ENCODE peak calls at places on chromosome 22, in eight cellular contexts. V is activated naive CD8-positive, alpha-beta T cell treated with anti-CD3 and anti-CD28 coated beads, Interleukin-2, amount 50 U/mL, for 24 hours; P is activated naive CD4-positive, alpha-beta T cell treated with anti-CD3 and anti-CD28 coated beads, Interleukin-2, amount 50 U/mL, for 72 hours; J is mucosa of descending colon; U is naive thymus-derived CD8-positive, alpha-beta T cell; D is Panc1; B is right cardiac atrium; N is left cardiac atrium. M is an unnamed sample.
A peak's percentile ranks its signal among the peaks of the same experiment; 100 is the strongest.

GRCh38 chr22:29147241-29147919 is 58.3 kb upstream of the EMID1 start:
- ATAC-seq in V (no peak), P (no peak), J (no peak), U (no peak), D (no peak), B (no peak), N (no peak), M (no peak)

GRCh38 chr22:33350961-33351360 is 292.8 kb upstream of the SYN3 start:
- ATAC-seq in V (no peak), P (no peak), J (no peak), U (no peak), D (no peak), B (no peak), N (no peak), M (no peak)

GRCh38 chr22:28795932-28796856 is 4.2 kb downstream of the XBP1 start:
- ATAC-seq in V (peak; percentile 8), P (no peak), J (no peak), U (no peak), D (no peak), B (no peak), N (no peak), M (peak; percentile 11)

GRCh38 chr22:37326726-37327125 is 44.4 kb downstream of the CYTH4 start:
- ATAC-seq in V (no peak), P (no peak), J (peak; percentile 73), U (no peak), D (no peak), B (no peak), N (no peak), M (no peak)

GRCh38 chr22:25903294-25903693 is 161.3 kb downstream of the MYO18B start:
- ATAC-seq in V (no peak), P (no peak), J (no peak), U (no peak), D (no peak), B (no peak), N (no peak), M (no peak)

GRCh38 chr22:23217171-23218052 is 37.1 kb downstream of the BCR start:
- ATAC-seq in V (no peak), P (no peak), J (no peak), U (no peak), D (no peak), B (peak; percentile 33), N (peak; percentile 35), M (no peak)

GRCh38 chr22:33018232-33018864 is 39.8 kb downstream of the SYN3 start:
- ATAC-seq in V (peak; percentile 46), P (peak; percentile 61), J (peak; percentile 71), U (no peak), D (peak; percentile 81), B (peak; percentile 80), N (peak; percentile 88), M (no peak)

GRCh38 chr22:46674367-46674781 is 54.2 kb downstream of the GRAMD4 start:
- ATAC-seq in V (peak; percentile 95), P (peak; percentile 87), J (peak; percentile 53), U (peak; percentile 89), D (no peak), B (no peak), N (peak; percentile 5), M (peak; percentile 86)

GRCh38 chr22:21626735-21627469 is 2.9 kb downstream of the YDJC start:
- ATAC-seq in V (no peak), P (no peak), J (no peak), U (no peak), D (no peak), B (no peak), N (no peak), M (no peak)

GRCh38 chr22:25404556-25404922 is 159.9 kb upstream of the GRK3 start:
- ATAC-seq in V (no peak), P (peak; percentile 19), J (no peak), U (no peak), D (no peak), B (no peak), N (no peak), M (peak; percentile 2)

GRCh38 chr22:50485221-50486131 is 1.2 kb upstream of the MIOX start:
- ATAC-seq in V (no peak), P (no peak), J (peak; percentile 9), U (no peak), D (peak; percentile 36), B (no peak), N (no peak), M (no peak)

GRCh38 chr22:24579242-24579569 is 13.7 kb downstream of the LRRC75B start:
- ATAC-seq in V (no peak), P (no peak), J (no peak), U (no peak), D (no peak), B (no peak), N (no peak), M (no peak)

GRCh38 chr22:27206001-27206746 is 548.8 kb downstream of the MIAT start:
- ATAC-seq in V (no peak), P (no peak), J (no peak), U (no peak), D (no peak), B (no peak), N (no peak), M (no peak)

GRCh38 chr22:42345458-42345857 is 75.0 kb upstream of the TCF20 start:
- ATAC-seq in V (no peak), P (no peak), J (no peak), U (no peak), D (no peak), B (no peak), N (no peak), M (no peak)

GRCh38 chr22:45632791-45633515 is 38.7 kb upstream of the ATXN10 start:
- ATAC-seq in V (no peak), P (no peak), J (no peak), U (no peak), D (no peak), B (peak; percentile 49), N (peak; percentile 48), M (no peak)

GRCh38 chr22:35400335-35400680 is 368 bp downstream of the MCM5 start:
- ATAC-seq in V (peak; percentile 7), P (peak; percentile 9), J (peak; percentile 19), U (peak; percentile 6), D (peak; percentile 21), B (no peak), N (peak; percentile 16), M (peak; percentile 26)

GRCh38 chr22:17513612-17514011 is 49.7 kb upstream of the SLC25A18 start:
- ATAC-seq in V (no peak), P (no peak), J (no peak), U (no peak), D (no peak), B (peak; percentile 38), N (no peak), M (no peak)

GRCh38 chr22:35014812-35015211 is 51.1 kb upstream of the ISX start:
- ATAC-seq in V (no peak), P (no peak), J (no peak), U (no peak), D (no peak), B (no peak), N (no peak), M (no peak)

GRCh38 chr22:24952837-24953293 is 349 bp downstream of the KIAA1671 start:
- ATAC-seq in V (no peak), P (no peak), J (peak; percentile 60), U (no peak), D (peak; percentile 61), B (peak; percentile 42), N (peak; percentile 50), M (no peak)

GRCh38 chr22:50039669-50040458 is 18.2 kb downstream of the TTLL8 start:
- ATAC-seq in V (no peak), P (no peak), J (no peak), U (no peak), D (no peak), B (no peak), N (no peak), M (no peak)

GRCh38 chr22:32996702-32997101 is 61.5 kb downstream of the SYN3 start:
- ATAC-seq in V (no peak), P (no peak), J (peak; percentile 45), U (no peak), D (no peak), B (peak; percentile 85), N (peak; percentile 88), M (no peak)

GRCh38 chr22:23424031-23424430 is 156.1 kb downstream of the IGLL1 start:
- ATAC-seq in V (no peak), P (no peak), J (no peak), U (no peak), D (no peak), B (no peak), N (no peak), M (no peak)

GRCh38 chr22:42022162-42022847 is 23.7 kb downstream of the WBP2NL start:
- ATAC-seq in V (no peak), P (peak; percentile 66), J (peak; percentile 100), U (no peak), D (no peak), B (no peak), N (no peak), M (peak; percentile 56)

GRCh38 chr22:27195104-27195503 is 537.7 kb downstream of the MIAT start:
- ATAC-seq in V (no peak), P (no peak), J (peak; percentile 44), U (no peak), D (no peak), B (peak; percentile 77), N (peak; percentile 82), M (no peak)

M was measured in activated CD4-positive, CD25-positive, alpha-beta regulatory T cell treated with anti-CD3 and anti-CD28 coated beads, Interleukin-2, amount 50 U/mL, for 24 hours.